ENCODE peak calls at places on chromosomes 12 and 14, in nine cellular contexts. D, Z, J, P, B, A, S, X and T are unnamed samples.

GRCh38 chr12:77954156-77954555 is 123.5 kb downstream of the NAV3 start:
- DNase-seq in A (no peak), Z (no peak), X (peak; percentile 83), B (no peak), S (no peak), D (no peak), P (no peak), J (no peak), T (no peak)

GRCh38 chr12:89707992-89708792 is 446 bp downstream of the ATP2B1 start:
- DNase-seq in A (no peak), D (no peak), X (peak; percentile 17), J (peak; percentile 47), S (peak; percentile 21), B (peak; percentile 32), Z (peak; percentile 63), P (peak; percentile 32), T (peak; percentile 56)

GRCh38 chr14:68945585-68946289 is 33.4 kb downstream of the ACTN1 start:
- DNase-seq in A (no peak), Z (no peak), J (no peak), X (no peak), S (no peak), D (no peak), B (no peak), P (no peak), T (no peak)

GRCh38 chr12:70080577-70080976 is 162.7 kb upstream of the CNOT2 start:
- DNase-seq in P (no peak), Z (no peak), D (no peak), A (no peak), X (no peak), J (no peak), B (no peak), S (no peak), T (no peak)

GRCh38 chr12:56676851-56677601 is 11.1 kb downstream of the PTGES3 start:
- DNase-seq in P (no peak), J (no peak), S (no peak), D (no peak), X (no peak), A (no peak), B (no peak), Z (no peak), T (no peak)

GRCh38 chr12:15963271-15963670 is 52.1 kb downstream of the DERA start:
- DNase-seq in P (no peak), J (no peak), D (no peak), Z (no peak), A (no peak), S (no peak), X (peak; percentile 83), B (no peak), T (no peak)

GRCh38 chr12:30013051-30013450 is 229.3 kb upstream of the TMTC1 start:
- DNase-seq in S (no peak), B (no peak), D (no peak), Z (no peak), A (no peak), X (no peak), J (no peak), P (no peak), T (no peak)

GRCh38 chr12:51025182-51025747 is 919 bp downstream of the SLC11A2 start:
- DNase-seq in B (no peak), Z (no peak), A (no peak), X (no peak), S (no peak), D (no peak), J (no peak), P (no peak), T (no peak)

GRCh38 chr12:115771065-115771464 is 506.4 kb downstream of the MED13L start:
- DNase-seq in S (no peak), X (no peak), A (no peak), P (no peak), J (no peak), B (no peak), Z (no peak), D (no peak), T (peak; percentile 20)

GRCh38 chr14:104925941-104926609 is 1.4 kb downstream of the PLD4 start:
- DNase-seq in B (no peak), S (no peak), P (no peak), X (no peak), J (no peak), A (no peak), Z (peak; percentile 14), D (no peak), T (no peak)

GRCh38 chr14:77681196-77682157 is 26.3 kb downstream of the ALKBH1 start:
- DNase-seq in S (no peak), B (no peak), Z (no peak), A (no peak), D (peak; percentile 17), P (no peak), J (no peak), X (peak; percentile 25), T (no peak)

GRCh38 chr12:124469193-124469888 is 98.1 kb downstream of the NCOR2 start:
- DNase-seq in J (no peak), Z (peak; percentile 29), D (no peak), P (no peak), B (peak; percentile 24), A (no peak), X (no peak), S (no peak), T (no peak)

GRCh38 chr14:49621114-49621881 is 699 bp downstream of the MGAT2 start:
- DNase-seq in A (no peak), D (peak; percentile 26), J (peak; percentile 71), Z (peak; percentile 86), B (no peak), X (peak; percentile 28), S (peak; percentile 32), P (peak; percentile 33), T (peak; percentile 76)